ENCODE peak calls at places on chromosomes 1 and 21, in ten cellular contexts. B, H, M, T, N, L, R, O, C and W are unnamed samples. For H3K36me3, the result is how much of the 10 kb centered on the place peaks cover.

GRCh38 chr1:155989992-155990325 is 11.6 kb upstream of the ARHGEF2 start:
- DNase-seq in L (no peak), N (no peak), O (no peak), B (no peak), T (no peak), R (no peak), H (no peak), C (no peak), M (no peak), W (no peak)

GRCh38 chr1:214362188-214362882 is 81.4 kb downstream of the SMYD2 start:
- DNase-seq in N (no peak), H (peak), M (no peak), C (no peak), L (no peak), B (no peak), R (no peak), T (no peak), O (peak), W (no peak)

GRCh38 chr1:184838374-184838995 is 83.8 kb upstream of the EDEM3 start:
- DNase-seq in O (no peak), T (no peak), C (peak), N (peak), L (peak), M (no peak), H (peak), B (no peak), R (no peak), W (peak)

GRCh38 chr1:35726814-35727433 is 8.2 kb upstream of the C1orf216 start:
- DNase-seq in L (no peak), T (peak), B (no peak), C (no peak), H (peak), O (peak), R (peak), M (peak), N (peak), W (peak)

GRCh38 chr1:15584489-15585363 is at the start of gene AGMAT:
- DNase-seq in M (peak), L (no peak), R (peak), C (no peak), B (peak), T (peak), H (no peak), N (peak), O (peak), W (peak)

GRCh38 chr1:159849972-159850371 is 12.5 kb downstream of the VSIG8 start:
- DNase-seq in B (no peak), N (peak), H (no peak), O (no peak), C (no peak), T (no peak), L (no peak), R (no peak), M (no peak), W (no peak)

GRCh38 chr1:82927753-82928152 is 1071.2 kb downstream of the TTLL7 start:
- DNase-seq in N (peak), M (no peak), R (no peak), C (no peak), T (no peak), L (no peak), O (no peak), B (no peak), H (no peak), W (no peak)

GRCh38 chr1:162876751-162877150 is 15.8 kb upstream of the CCDC190 start:
- DNase-seq in R (no peak), M (no peak), L (no peak), H (no peak), O (no peak), B (no peak), T (no peak), C (no peak), N (no peak), W (no peak)

GRCh38 chr21:41786521-41786987 is 19.7 kb upstream of the RIPK4 start:
- DNase-seq in C (no peak), B (no peak), T (no peak), L (no peak), M (no peak), O (no peak), R (no peak), N (no peak), H (no peak), W (peak)

GRCh38 chr21:39666026-39666425 is 53.3 kb downstream of the B3GALT5 start:
- DNase-seq in B (peak), L (no peak), H (no peak), R (no peak), N (no peak), C (no peak), O (no peak), M (no peak), T (no peak), W (no peak)

GRCh38 chr1:20729155-20729931 is 3.2 kb downstream of the SH2D5 start:
- DNase-seq in T (no peak), R (no peak), B (no peak), L (no peak), C (no peak), N (no peak), H (no peak), M (no peak), O (no peak), W (no peak)

GRCh38 chr21:41783476-41784150 is 16.8 kb upstream of the RIPK4 start:
- DNase-seq in R (no peak), N (peak), B (no peak), C (no peak), H (no peak), M (no peak), L (no peak), O (no peak), T (no peak), W (peak)

GRCh38 chr1:245748246-245748645 is 593.5 kb downstream of the KIF26B start:
- DNase-seq in N (no peak), T (no peak), C (no peak), B (no peak), L (no peak), H (no peak), R (no peak), M (no peak), O (no peak), W (no peak)

GRCh38 chr1:197463142-197463541 is 195.1 kb downstream of the CRB1 start:
- DNase-seq in M (no peak), T (no peak), C (no peak), L (no peak), H (no peak), R (no peak), N (no peak), O (no peak), B (no peak), W (no peak)

GRCh38 chr1:1068374-1069060 is 5.6 kb downstream of the RNF223 start:
- DNase-seq in O (no peak), N (no peak), H (no peak), M (peak), B (peak), R (no peak), L (no peak), C (no peak), T (peak), W (peak)

GRCh38 chr1:159000627-159001026 is 9.1 kb upstream of the IFI16 start:
- DNase-seq in L (no peak), T (no peak), C (peak), R (peak), O (peak), M (no peak), H (peak), B (no peak), N (peak), W (peak)

GRCh38 chr1:89780721-89781120 is 40.1 kb upstream of the LRRC8D start:
- DNase-seq in H (no peak), C (no peak), L (no peak), O (peak), N (peak), R (no peak), M (peak), T (no peak), B (no peak), W (peak)

GRCh38 chr1:245898581-245898980 is 608.5 kb downstream of the SMYD3 start:
- DNase-seq in C (no peak), O (no peak), R (no peak), N (no peak), L (no peak), M (no peak), B (no peak), T (no peak), H (no peak), W (no peak)

GRCh38 chr1:172515927-172516326 is 17.0 kb upstream of the SUCO start:
- DNase-seq in B (no peak), H (no peak), R (no peak), M (no peak), O (peak), L (no peak), C (no peak), N (no peak), T (no peak), W (no peak)

GRCh38 chr1:71053758-71054157 is 6.1 kb upstream of the PTGER3 start:
- DNase-seq in M (no peak), H (no peak), N (no peak), T (no peak), C (no peak), B (peak), L (no peak), O (no peak), R (no peak), W (no peak)

GRCh38 chr1:246037832-246038231 is 469.2 kb downstream of the SMYD3 start:
- DNase-seq in R (no peak), O (no peak), M (no peak), C (no peak), N (no peak), T (no peak), B (no peak), H (no peak), L (no peak), W (no peak)

GRCh38 chr1:239982762-239983161 is 108.9 kb upstream of the FMN2 start:
- DNase-seq in C (no peak), N (no peak), H (no peak), O (no peak), R (no peak), L (no peak), T (no peak), M (no peak), B (no peak), W (no peak)

GRCh38 chr1:245458761-245459174 is 304.0 kb downstream of the KIF26B start:
- DNase-seq in O (no peak), B (no peak), N (no peak), C (no peak), M (no peak), R (no peak), L (no peak), H (no peak), T (no peak), W (no peak)

GRCh38 chr1:184457500-184457899 is 70.7 kb downstream of the C1orf21 start:
- DNase-seq in B (no peak), H (no peak), O (no peak), L (no peak), N (peak), R (no peak), C (no peak), M (no peak), T (no peak), W (no peak)

GRCh38 chr1:207327994-207328393 is 6.5 kb downstream of the CD55 start:
- DNase-seq in B (no peak), L (no peak), R (no peak), O (peak), H (no peak), C (no peak), M (no peak), N (no peak), T (no peak), W (no peak)

GRCh38 chr1:155392898-155393411 is 72.3 kb downstream of the RUSC1 start:
- DNase-seq in M (no peak), O (no peak), B (no peak), R (no peak), N (no peak), C (no peak), H (no peak), L (no peak), T (no peak), W (no peak)

GRCh38 chr1:28592314-28593071 is 428 bp downstream of the RAB42 start:
- DNase-seq in O (no peak), H (peak), B (peak), M (no peak), T (no peak), N (peak), C (no peak), R (no peak), L (no peak), W (peak)

GRCh38 chr1:198563578-198563977 is 23.1 kb upstream of the ATP6V1G3 start:
- DNase-seq in L (no peak), O (peak), R (no peak), B (no peak), C (no peak), N (no peak), M (no peak), H (no peak), T (no peak), W (no peak)

GRCh38 chr1:197140123-197140522 is 6.3 kb downstream of the ASPM start:
- DNase-seq in M (no peak), N (peak), O (peak), H (no peak), L (no peak), C (no peak), B (no peak), T (no peak), R (no peak), W (no peak)

GRCh38 chr1:172895050-172895460 is 155.7 kb downstream of the TNFSF18 start:
- DNase-seq in L (no peak), H (no peak), M (peak), R (no peak), T (peak), O (peak), C (no peak), B (no peak), N (no peak), W (peak)

DNA sequence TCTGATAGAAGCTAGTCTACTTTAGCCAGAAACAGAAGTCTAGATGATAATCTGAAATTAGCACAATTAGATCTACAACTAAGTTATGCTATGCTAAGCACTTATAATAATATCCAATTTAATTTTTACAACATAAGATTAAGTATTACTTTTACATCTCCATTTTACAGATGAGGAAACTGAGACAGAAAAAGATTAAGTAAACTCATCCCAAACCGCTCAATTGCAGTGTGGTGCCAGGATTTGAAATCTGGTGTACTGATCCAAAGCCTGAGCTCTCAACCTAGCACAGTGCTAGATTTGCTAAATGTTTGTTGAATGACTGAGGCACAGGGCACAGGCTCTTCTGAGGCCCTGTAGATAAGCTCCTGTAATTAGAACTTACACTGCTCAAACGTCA is 13.8 kb downstream of the KNCN start:
- DNase-seq in H (no peak), T (no peak), C (no peak), L (no peak), N (no peak), O (no peak), M (no peak), B (no peak), R (no peak), W (no peak)
- H3K27ac ChIP-seq in H (no peak), T (no peak), C (no peak), L (no peak), N (no peak), O (no peak), M (no peak), B (no peak), R (no peak), W (no peak)

GRCh38 chr1:84148758-84149157 is 4.7 kb downstream of the PRKACB start:
- DNase-seq in R (no peak), C (no peak), N (no peak), M (no peak), L (no peak), T (no peak), O (no peak), H (no peak), B (no peak), W (no peak)
- H3K4me3 ChIP-seq in R (no peak), C (no peak), N (no peak), M (no peak), L (no peak), T (no peak), O (no peak), H (no peak), B (no peak), W (no peak)

GRCh38 chr1:45508295-45509151 is 8.4 kb downstream of the MMACHC start:
- DNase-seq in M (peak), H (no peak), T (no peak), B (no peak), R (no peak), N (peak), L (no peak), O (no peak), C (no peak), W (no peak)
- H3K36me3 ChIP-seq in M (half or more), H (under half), T (under half), B (half or more), R (under half), N (half or more), L (under half), O (under half), C (under half), W (under half)

GRCh38 chr1:200380589-200381021 is 29.2 kb downstream of the ZNF281 start:
- DNase-seq in R (no peak), O (no peak), B (no peak), L (no peak), H (no peak), M (peak), T (no peak), C (no peak), N (no peak), W (no peak)
- H3K27ac ChIP-seq in R (no peak), O (no peak), B (no peak), L (no peak), H (no peak), M (peak), T (no peak), C (no peak), N (no peak), W (no peak)

GRCh38 chr1:39572379-39573096 is 4.1 kb downstream of the PABPC4 start:
- DNase-seq in R (no peak), O (no peak), C (no peak), L (no peak), N (no peak), M (no peak), H (no peak), T (no peak), B (no peak), W (no peak)

GRCh38 chr1:39573097-39573465 is 3.5 kb downstream of the PABPC4 start:
- DNase-seq in C (no peak), M (no peak), T (no peak), B (no peak), R (no peak), L (no peak), O (no peak), N (no peak), H (no peak), W (no peak)

GRCh38 chr1:39575191-39576015 is 1.2 kb downstream of the PABPC4 start:
- DNase-seq in C (no peak), H (peak), O (peak), T (peak), N (peak), R (peak), M (peak), L (no peak), B (peak), W (peak)

GRCh38 chr1:39574646-39575045 is 1.9 kb downstream of the PABPC4 start:
- DNase-seq in C (no peak), H (no peak), R (no peak), T (no peak), O (no peak), N (no peak), M (no peak), B (no peak), L (no peak), W (peak)

GRCh38 chr1:39573736-39574624 is 2.6 kb downstream of the PABPC4 start:
- DNase-seq in O (peak), M (peak), R (no peak), C (no peak), L (no peak), B (no peak), H (peak), T (no peak), N (no peak), W (no peak)
- H3K4me3 ChIP-seq in O (peak), M (peak), R (peak), C (peak), L (peak), B (peak), H (peak), T (peak), N (peak), W (no peak)

GRCh38 chr1:65245290-65245689 is 64.1 kb upstream of the DNAJC6 start:
- DNase-seq in H (no peak), O (no peak), M (no peak), T (no peak), N (no peak), C (no peak), R (no peak), B (no peak), L (no peak), W (no peak)

GRCh38 chr1:65238010-65238409 is 71.3 kb upstream of the DNAJC6 start:
- DNase-seq in O (no peak), M (no peak), R (no peak), H (no peak), L (peak), C (no peak), N (no peak), T (no peak), B (no peak), W (no peak)

GRCh38 chr1:65247419-65248359 is 61.7 kb upstream of the DNAJC6 start:
- DNase-seq in H (peak), N (no peak), M (no peak), T (no peak), R (no peak), O (peak), L (peak), B (no peak), C (no peak), W (no peak)

GRCh38 chr1:65243492-65243891 is 65.9 kb upstream of the DNAJC6 start:
- DNase-seq in O (no peak), L (peak), B (no peak), C (no peak), R (no peak), H (no peak), N (no peak), M (no peak), T (no peak), W (no peak)
- H3K36me3 ChIP-seq in O (under half), L (under half), B (under half), C (under half), R (under half), H (under half), N (under half), M (under half), T (under half), W (under half)

GRCh38 chr1:167221126-167221803 is 579 bp downstream of the POU2F1 start:
- DNase-seq in B (peak), L (no peak), T (no peak), C (no peak), H (no peak), R (no peak), N (no peak), M (no peak), O (peak), W (no peak)

GRCh38 chr1:167219646-167220536 is 795 bp upstream of the POU2F1 start:
- DNase-seq in T (peak), M (peak), N (peak), R (peak), C (peak), O (peak), B (peak), H (peak), L (peak), W (peak)

GRCh38 chr1:167223144-167224103 is 2.7 kb downstream of the POU2F1 start:
- DNase-seq in O (no peak), N (no peak), B (no peak), T (no peak), C (no peak), R (no peak), L (no peak), M (no peak), H (no peak), W (peak)

GRCh38 chr1:167220537-167221125 is at the start of gene POU2F1:
- DNase-seq in R (peak), L (peak), M (peak), C (peak), B (peak), N (peak), O (peak), H (peak), T (peak), W (peak)

DNA sequence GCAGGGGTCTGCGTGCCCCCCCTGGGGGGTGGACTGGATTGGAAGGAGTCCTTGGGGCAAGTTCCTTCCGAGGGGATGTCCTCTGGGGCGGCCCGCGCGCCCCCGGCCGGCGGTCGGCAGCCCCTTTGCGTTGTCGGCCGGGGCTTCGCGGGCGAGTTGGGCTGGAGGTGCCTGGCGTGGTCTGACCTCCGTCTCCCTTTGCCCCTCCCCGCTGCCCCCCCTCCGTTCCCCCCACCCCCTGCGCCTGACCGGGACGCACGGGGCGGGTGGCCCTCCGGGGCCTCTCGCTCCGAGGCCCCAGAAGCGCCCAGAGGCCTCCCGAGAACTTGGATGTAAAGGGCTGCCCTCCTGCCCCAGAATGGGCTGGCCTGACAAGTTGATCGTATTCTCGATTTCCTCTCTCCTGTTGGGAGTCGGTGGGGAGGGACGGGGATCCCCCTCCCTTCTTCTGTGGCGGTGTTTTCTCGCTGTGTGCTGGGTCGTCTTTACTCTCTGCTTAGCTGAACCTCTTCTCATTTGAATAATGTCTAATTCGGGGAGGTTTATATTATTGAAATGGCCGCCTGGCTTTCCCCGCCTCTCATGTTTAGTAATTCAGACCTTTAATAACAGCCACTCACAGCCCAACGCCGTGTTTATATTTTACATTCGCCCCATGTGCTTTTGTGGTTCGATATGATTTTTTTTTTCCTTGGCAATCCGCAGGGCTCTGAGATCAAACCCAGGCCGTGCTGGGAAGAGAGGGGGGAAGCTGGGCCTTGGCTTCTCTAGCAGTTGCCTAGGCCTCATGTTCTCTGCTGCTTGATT is 1.3 kb downstream of the POU2F1 start:
- DNase-seq in M (peak), L (peak), C (peak), O (peak), H (peak), T (peak), N (peak), R (peak), B (peak), W (peak)
- H3K27ac ChIP-seq in M (peak), L (peak), C (peak), O (peak), H (peak), T (peak), N (peak), R (peak), B (peak), W (peak)